ENCODE peak calls at places on chromosome 16, in nine cellular contexts. N is Peyer's patch, O is heart left ventricle, S is fibroblast of pulmonary artery, A is IMR-90, Z is GM13977, D is AG04449, B is breast epithelium, T is AG04450. J is an unnamed sample.

GRCh38 chr16:14104066-14104465 is 32.9 kb downstream of the MRTFB start:
- DNase-seq in A (no peak), O (no peak), B (no peak), T (no peak), Z (no peak), D (no peak), S (no peak), N (no peak), J (no peak)

GRCh38 chr16:55264949-55265348 is 59.1 kb upstream of the IRX6 start:
- DNase-seq in O (no peak), D (no peak), A (no peak), N (no peak), B (no peak), T (no peak), Z (no peak), S (no peak), J (no peak)

GRCh38 chr16:71412270-71413160 is 29.3 kb downstream of the TLE7 start:
- DNase-seq in A (peak; percentile 59), D (no peak), B (peak; percentile 41), N (peak; percentile 62), Z (peak; percentile 84), T (peak; percentile 34), O (no peak), S (peak; percentile 75), J (peak; percentile 49)

GRCh38 chr16:8583199-8583598 is 7.1 kb downstream of the TMEM114 start:
- DNase-seq in S (no peak), A (peak; percentile 66), B (no peak), D (no peak), T (no peak), Z (no peak), O (no peak), N (no peak), J (no peak)

GRCh38 chr16:16071631-16072244 is 122.3 kb downstream of the ABCC1 start:
- DNase-seq in N (no peak), O (no peak), D (no peak), S (peak; percentile 74), T (no peak), A (peak; percentile 78), Z (no peak), B (no peak), J (no peak)

GRCh38 chr16:75097941-75098897 is 18.4 kb downstream of the LDHD start:
- DNase-seq in D (no peak), A (no peak), B (no peak), S (no peak), N (no peak), O (peak; percentile 64), Z (peak; percentile 71), T (no peak), J (no peak)

GRCh38 chr16:3951861-3952332 is 71.4 kb upstream of the CREBBP start:
- DNase-seq in D (no peak), O (no peak), B (no peak), S (peak; percentile 46), T (no peak), N (no peak), Z (no peak), A (peak; percentile 28), J (no peak)

GRCh38 chr16:21097151-21097550 is 53.5 kb downstream of the DNAH3 start:
- DNase-seq in N (no peak), S (peak; percentile 10), Z (no peak), A (peak; percentile 85), T (no peak), O (no peak), D (no peak), B (no peak), J (no peak)

GRCh38 chr16:47247691-47248090 is 103.9 kb upstream of the NETO2 start:
- DNase-seq in S (no peak), B (no peak), T (no peak), N (no peak), A (no peak), D (no peak), O (no peak), Z (no peak), J (no peak)

GRCh38 chr16:65195998-65196397 is 74.1 kb upstream of the CDH11 start:
- DNase-seq in S (peak; percentile 8), O (no peak), A (peak; percentile 27), D (no peak), B (no peak), N (no peak), Z (no peak), T (no peak), J (no peak)

GRCh38 chr16:2498531-2499253 is 15.1 kb upstream of the ATP6V0C start:
- DNase-seq in O (peak; percentile 74), N (no peak), Z (no peak), T (no peak), A (no peak), D (no peak), S (no peak), B (peak; percentile 97), J (no peak)

GRCh38 chr16:54720259-54720658 is 210.4 kb upstream of the IRX5 start:
- DNase-seq in T (no peak), D (no peak), O (no peak), Z (no peak), S (no peak), N (no peak), B (no peak), A (no peak), J (no peak)

GRCh38 chr16:79286646-79287423 is 313.7 kb downstream of the MAF start:
- DNase-seq in Z (peak; percentile 16), O (peak; percentile 80), A (no peak), B (no peak), N (no peak), D (no peak), T (no peak), S (no peak), J (no peak)

GRCh38 chr16:78789556-78789955 is 690.1 kb downstream of the WWOX start:
- DNase-seq in B (no peak), O (no peak), S (no peak), D (no peak), Z (no peak), T (no peak), A (no peak), N (no peak), J (no peak)

GRCh38 chr16:56729351-56729735 is 586 bp upstream of the NUP93 start:
- DNase-seq in N (no peak), D (no peak), O (no peak), A (no peak), T (no peak), S (no peak), B (no peak), Z (no peak), J (no peak)

GRCh38 chr16:56732366-56732765 is 2.4 kb downstream of the NUP93 start:
- DNase-seq in Z (peak; percentile 55), O (no peak), A (no peak), D (no peak), S (no peak), B (no peak), N (no peak), T (no peak), J (no peak)

GRCh38 chr16:56728027-56728426 is 1.9 kb upstream of the NUP93 start:
- DNase-seq in A (no peak), T (no peak), N (no peak), Z (no peak), D (no peak), O (no peak), S (no peak), B (no peak), J (no peak)

GRCh38 chr16:56732832-56733231 is 2.9 kb downstream of the NUP93 start:
- DNase-seq in S (no peak), O (no peak), A (no peak), T (no peak), D (no peak), N (no peak), B (no peak), Z (peak; percentile 57), J (no peak)

GRCh38 chr16:56729736-56730662 is at the start of gene NUP93:
- DNase-seq in N (peak; percentile 97), B (peak; percentile 91), D (peak; percentile 37), A (peak; percentile 90), Z (peak; percentile 92), S (peak; percentile 93), O (peak; percentile 96), T (peak; percentile 67), J (peak; percentile 82)
- TF ChIP-seq CTCF in N (no peak), B (no peak), D (no peak), A (no peak), Z (no peak), S (no peak), O (no peak), T (no peak), J (no peak)

DNA sequence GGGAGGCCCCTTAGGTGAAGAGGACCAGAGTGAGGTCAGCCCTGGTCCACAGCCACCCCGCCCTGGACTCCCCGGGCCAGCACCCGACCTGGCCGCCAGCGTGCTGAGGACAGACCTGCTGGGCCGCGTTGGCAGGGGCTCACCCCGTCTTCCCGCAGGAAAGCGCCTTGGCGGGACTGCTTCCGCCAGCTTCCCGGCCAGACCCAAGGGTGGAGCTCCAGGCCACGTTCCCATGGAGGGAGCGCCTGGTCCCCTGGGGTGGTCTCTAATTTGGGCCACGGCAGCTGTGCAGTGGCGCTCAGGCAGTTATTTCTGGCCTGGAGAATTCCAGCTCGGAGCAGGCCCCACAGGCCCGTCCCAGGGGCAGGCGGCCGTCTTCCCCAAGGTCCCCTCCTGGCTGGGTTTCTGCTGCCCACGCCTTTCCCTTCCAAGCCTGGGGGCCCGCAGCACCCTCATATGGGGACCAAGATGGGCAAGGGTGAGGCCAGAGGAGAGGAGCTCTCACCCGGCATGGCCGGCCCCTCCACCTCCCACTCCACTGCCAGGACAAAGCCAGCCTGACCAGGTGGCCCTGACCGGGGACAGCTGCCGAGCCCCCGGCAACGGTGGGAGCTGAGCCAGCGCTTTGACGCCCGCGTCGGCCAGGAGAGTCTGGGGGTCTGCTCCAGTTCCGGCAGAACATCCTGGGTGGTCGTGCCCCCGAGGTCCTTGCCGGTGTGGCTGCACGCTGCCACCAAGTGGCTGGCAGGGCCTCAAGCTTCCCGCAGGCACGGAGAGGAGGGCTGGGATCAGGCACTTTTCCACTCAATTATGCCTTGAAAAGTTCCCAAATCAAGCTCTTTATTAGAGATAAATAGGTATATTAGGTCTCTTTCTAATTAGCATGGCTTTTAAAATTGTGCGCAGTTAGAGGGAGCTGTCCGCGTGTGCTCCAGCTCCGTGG is 28.1 kb downstream of the CACNA1H start:
- DNase-seq in S (no peak), A (no peak), O (peak; percentile 84), B (no peak), T (no peak), N (no peak), Z (no peak), D (no peak), J (no peak)
- TF ChIP-seq CTCF in S (no peak), A (peak; percentile 36), O (no peak), B (no peak), T (peak; percentile 6), N (no peak), Z (peak; percentile 17), D (no peak), J (no peak)

DNA sequence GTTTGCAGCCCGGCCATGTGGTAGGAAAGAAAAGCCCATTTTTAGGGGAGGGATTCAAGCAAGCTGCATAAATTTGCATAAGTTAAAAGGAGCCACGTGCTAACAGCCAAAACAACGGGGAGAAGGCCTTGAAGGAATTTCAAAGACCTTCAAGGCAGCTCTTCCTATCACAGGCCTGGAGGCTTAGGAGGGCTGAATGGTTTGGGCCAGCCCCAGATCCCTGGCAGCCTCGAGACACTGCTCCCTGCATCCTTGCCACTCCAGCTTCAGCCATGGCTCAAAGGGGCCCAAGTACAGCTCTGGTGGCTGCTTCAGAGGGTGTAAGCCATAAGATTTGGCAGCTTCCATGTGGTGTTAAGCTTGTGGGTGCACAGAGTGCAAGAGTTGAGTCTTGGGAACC is 22.6 kb downstream of the PRDM7 start:
- DNase-seq in A (no peak), S (no peak), T (no peak), N (no peak), B (no peak), D (no peak), Z (no peak), O (no peak), J (no peak)
- TF ChIP-seq CTCF in A (no peak), S (no peak), T (no peak), N (no peak), B (no peak), D (no peak), Z (no peak), O (no peak), J (no peak)

GRCh38 chr16:69105501-69106361 is at the start of gene HAS3:
- DNase-seq in B (no peak), A (peak; percentile 48), T (no peak), S (peak; percentile 67), O (no peak), N (peak; percentile 73), D (no peak), Z (peak; percentile 82), J (no peak)
- TF ChIP-seq CTCF in B (no peak), A (peak; percentile 36), T (no peak), S (peak; percentile 35), O (peak; percentile 32), N (no peak), D (peak; percentile 23), Z (peak; percentile 45), J (no peak)

J was measured in natural killer cell.